ENCODE peak calls at places on chromosomes 5 and 9, in eight cellular contexts. One of them, this sample, is unnamed.

GRCh38 chr9:114382951-114383865 is 4.6 kb downstream of the AKNA start:
- DNase-seq in psoas muscle: no peak
- DNase-seq in A673: no peak
- DNase-seq in adrenal gland: no peak
- DNase-seq in brain microvascular endothelial cell: peak; percentile 31
- DNase-seq in heart left ventricle: peak; percentile 64
- DNase-seq in PC-3: no peak
- DNase-seq in tibial artery: peak; percentile 92
- DNase-seq in this sample: no peak

GRCh38 chr9:78707481-78707977 is 410.6 kb downstream of the PSAT1 start:
- DNase-seq in psoas muscle: no peak
- DNase-seq in A673: no peak
- DNase-seq in adrenal gland: no peak
- DNase-seq in brain microvascular endothelial cell: no peak
- DNase-seq in heart left ventricle: no peak
- DNase-seq in PC-3: peak; percentile 58
- DNase-seq in tibial artery: no peak
- DNase-seq in this sample: peak; percentile 97

GRCh38 chr9:74960548-74960947 is 7.8 kb upstream of the C9orf40 start:
- DNase-seq in psoas muscle: no peak
- DNase-seq in A673: no peak
- DNase-seq in adrenal gland: no peak
- DNase-seq in brain microvascular endothelial cell: peak; percentile 78
- DNase-seq in heart left ventricle: no peak
- DNase-seq in PC-3: peak; percentile 68
- DNase-seq in tibial artery: no peak
- DNase-seq in this sample: peak; percentile 33

GRCh38 chr5:124908603-124909451 is 162.4 kb upstream of the ZNF608 start:
- DNase-seq in psoas muscle: no peak
- DNase-seq in A673: peak; percentile 56
- DNase-seq in adrenal gland: no peak
- DNase-seq in brain microvascular endothelial cell: no peak
- DNase-seq in heart left ventricle: no peak
- DNase-seq in PC-3: no peak
- DNase-seq in tibial artery: no peak
- DNase-seq in this sample: no peak

GRCh38 chr9:127915801-127916664 is 808 bp downstream of the ST6GALNAC4 start:
- DNase-seq in psoas muscle: no peak
- DNase-seq in A673: no peak
- DNase-seq in adrenal gland: no peak
- DNase-seq in brain microvascular endothelial cell: no peak
- DNase-seq in heart left ventricle: no peak
- DNase-seq in PC-3: no peak
- DNase-seq in tibial artery: peak; percentile 67
- DNase-seq in this sample: no peak

GRCh38 chr5:180830253-180831138 is 27.9 kb upstream of the MGAT1 start:
- DNase-seq in psoas muscle: peak; percentile 64
- DNase-seq in A673: peak; percentile 43
- DNase-seq in adrenal gland: peak; percentile 71
- DNase-seq in brain microvascular endothelial cell: no peak
- DNase-seq in heart left ventricle: peak; percentile 76
- DNase-seq in PC-3: peak; percentile 35
- DNase-seq in tibial artery: peak; percentile 76
- DNase-seq in this sample: no peak

GRCh38 chr9:92043002-92043401 is 72.2 kb downstream of the SPTLC1 start:
- DNase-seq in psoas muscle: no peak
- DNase-seq in A673: no peak
- DNase-seq in adrenal gland: no peak
- DNase-seq in brain microvascular endothelial cell: no peak
- DNase-seq in heart left ventricle: no peak
- DNase-seq in PC-3: no peak
- DNase-seq in tibial artery: no peak
- DNase-seq in this sample: no peak

GRCh38 chr5:160434022-160434531 is 12.4 kb downstream of the PTTG1 start:
- DNase-seq in psoas muscle: no peak
- DNase-seq in A673: no peak
- DNase-seq in adrenal gland: no peak
- DNase-seq in brain microvascular endothelial cell: no peak
- DNase-seq in heart left ventricle: no peak
- DNase-seq in PC-3: no peak
- DNase-seq in tibial artery: no peak
- DNase-seq in this sample: no peak

GRCh38 chr5:78779771-78780616 is 131.4 kb upstream of the LHFPL2 start:
- DNase-seq in psoas muscle: no peak
- DNase-seq in A673: peak; percentile 54
- DNase-seq in adrenal gland: no peak
- DNase-seq in brain microvascular endothelial cell: peak; percentile 66
- DNase-seq in heart left ventricle: peak; percentile 59
- DNase-seq in PC-3: peak; percentile 90
- DNase-seq in tibial artery: no peak
- DNase-seq in this sample: peak; percentile 70

GRCh38 chr5:152638996-152639552 is 234.0 kb upstream of the NMUR2 start:
- DNase-seq in psoas muscle: no peak
- DNase-seq in A673: no peak
- DNase-seq in adrenal gland: no peak
- DNase-seq in brain microvascular endothelial cell: no peak
- DNase-seq in heart left ventricle: no peak
- DNase-seq in PC-3: no peak
- DNase-seq in tibial artery: no peak
- DNase-seq in this sample: no peak

GRCh38 chr5:7816535-7816901 is 34.4 kb downstream of the CFAP90 start:
- DNase-seq in psoas muscle: no peak
- DNase-seq in A673: no peak
- DNase-seq in adrenal gland: no peak
- DNase-seq in brain microvascular endothelial cell: no peak
- DNase-seq in heart left ventricle: no peak
- DNase-seq in PC-3: no peak
- DNase-seq in tibial artery: no peak
- DNase-seq in this sample: no peak
- H3K27me3 ChIP-seq in psoas muscle: no peaks in the 10 kb centered on the region
- H3K27me3 ChIP-seq in A673: peaks cover 16% of the 10 kb centered on the region
- H3K27me3 ChIP-seq in adrenal gland: no peaks in the 10 kb centered on the region
- H3K27me3 ChIP-seq in brain microvascular endothelial cell: no peaks in the 10 kb centered on the region
- H3K27me3 ChIP-seq in heart left ventricle: no peaks in the 10 kb centered on the region
- H3K27me3 ChIP-seq in PC-3: peaks cover 85% of the 10 kb centered on the region
- H3K27me3 ChIP-seq in tibial artery: no peaks in the 10 kb centered on the region
- H3K27me3 ChIP-seq in this sample: no peaks in the 10 kb centered on the region

DNA sequence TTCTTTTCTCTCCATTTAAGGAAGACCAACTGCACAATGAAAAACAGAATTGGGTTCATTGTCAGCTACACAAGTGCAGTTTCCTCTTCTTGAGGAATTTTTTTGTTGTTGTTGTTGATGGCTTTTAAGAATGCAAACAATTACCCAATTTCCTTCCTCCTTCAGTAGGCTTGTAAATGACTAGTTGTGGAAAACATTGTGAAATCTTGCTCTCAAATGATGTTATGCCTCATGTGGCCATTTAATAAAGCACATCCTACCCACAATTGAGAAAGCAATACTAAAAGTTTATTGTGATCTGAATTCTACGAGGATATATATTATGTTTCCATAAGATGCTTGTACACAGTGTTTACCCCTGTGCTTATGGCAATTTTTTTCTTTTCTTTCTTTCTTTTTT is 171.6 kb downstream of the FAM174A start:
- DNase-seq in psoas muscle: no peak
- DNase-seq in A673: peak; percentile 24
- DNase-seq in adrenal gland: no peak
- DNase-seq in brain microvascular endothelial cell: no peak
- DNase-seq in heart left ventricle: no peak
- DNase-seq in PC-3: peak; percentile 57
- DNase-seq in tibial artery: no peak
- DNase-seq in this sample: no peak
- TF ChIP-seq CTCF in psoas muscle: peak; percentile 28
- TF ChIP-seq CTCF in A673: peak; percentile 27
- TF ChIP-seq CTCF in adrenal gland: peak; percentile 41
- TF ChIP-seq CTCF in brain microvascular endothelial cell: peak; percentile 33
- TF ChIP-seq CTCF in heart left ventricle: no peak
- TF ChIP-seq CTCF in PC-3: peak; percentile 56
- TF ChIP-seq CTCF in tibial artery: peak; percentile 37
- TF ChIP-seq CTCF in this sample: peak; percentile 18

GRCh38 chr5:72885824-72886223 is 69.4 kb downstream of the TNPO1 start:
- DNase-seq in psoas muscle: no peak
- DNase-seq in A673: no peak
- DNase-seq in adrenal gland: no peak
- DNase-seq in brain microvascular endothelial cell: no peak
- DNase-seq in heart left ventricle: no peak
- DNase-seq in PC-3: no peak
- DNase-seq in tibial artery: no peak
- DNase-seq in this sample: no peak
- H3K36me3 ChIP-seq in psoas muscle: peaks cover 100% of the 10 kb centered on the region
- H3K36me3 ChIP-seq in A673: peaks cover 98% of the 10 kb centered on the region
- H3K36me3 ChIP-seq in adrenal gland: peaks cover 72% of the 10 kb centered on the region
- H3K36me3 ChIP-seq in brain microvascular endothelial cell: peaks cover 80% of the 10 kb centered on the region
- H3K36me3 ChIP-seq in heart left ventricle: peaks cover 100% of the 10 kb centered on the region
- H3K36me3 ChIP-seq in PC-3: peaks cover 80% of the 10 kb centered on the region
- H3K36me3 ChIP-seq in tibial artery: peaks cover 64% of the 10 kb centered on the region
- H3K36me3 ChIP-seq in this sample: peaks cover 14% of the 10 kb centered on the region

GRCh38 chr9:84592918-84593317 is 76.6 kb upstream of the NTRK2 start:
- DNase-seq in psoas muscle: no peak
- DNase-seq in A673: no peak
- DNase-seq in adrenal gland: no peak
- DNase-seq in brain microvascular endothelial cell: no peak
- DNase-seq in heart left ventricle: no peak
- DNase-seq in PC-3: no peak
- DNase-seq in tibial artery: no peak
- DNase-seq in this sample: no peak

GRCh38 chr9:84583866-84584265 is 85.7 kb upstream of the NTRK2 start:
- DNase-seq in psoas muscle: no peak
- DNase-seq in A673: no peak
- DNase-seq in adrenal gland: no peak
- DNase-seq in brain microvascular endothelial cell: no peak
- DNase-seq in heart left ventricle: no peak
- DNase-seq in PC-3: no peak
- DNase-seq in tibial artery: no peak
- DNase-seq in this sample: no peak

GRCh38 chr9:84590706-84591105 is 78.8 kb upstream of the NTRK2 start:
- DNase-seq in psoas muscle: no peak
- DNase-seq in A673: no peak
- DNase-seq in adrenal gland: no peak
- DNase-seq in brain microvascular endothelial cell: no peak
- DNase-seq in heart left ventricle: no peak
- DNase-seq in PC-3: no peak
- DNase-seq in tibial artery: no peak
- DNase-seq in this sample: no peak

DNA sequence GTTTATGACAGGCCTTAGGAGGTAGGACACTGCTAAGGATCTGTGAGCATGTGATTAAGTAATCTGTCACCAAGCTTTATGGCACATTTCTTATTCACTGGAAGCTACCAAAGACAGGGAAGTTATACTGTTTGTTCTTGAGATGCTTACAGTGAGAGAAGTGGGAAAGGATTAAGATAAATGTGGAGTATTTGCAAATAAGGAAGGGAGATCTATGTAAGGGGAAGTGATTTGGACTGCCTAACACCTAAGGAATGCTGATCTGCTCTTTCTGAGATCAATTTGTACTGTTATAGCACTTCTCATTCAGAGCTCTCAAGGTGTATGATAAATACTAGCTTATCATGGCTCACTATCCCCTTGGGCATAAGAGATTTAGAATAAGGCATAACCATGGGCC is 80.0 kb upstream of the NTRK2 start:
- DNase-seq in psoas muscle: no peak
- DNase-seq in A673: no peak
- DNase-seq in adrenal gland: no peak
- DNase-seq in brain microvascular endothelial cell: no peak
- DNase-seq in heart left ventricle: no peak
- DNase-seq in PC-3: no peak
- DNase-seq in tibial artery: no peak
- DNase-seq in this sample: no peak
- H3K27me3 ChIP-seq in psoas muscle: no peaks in the 10 kb centered on the region
- H3K27me3 ChIP-seq in A673: no peaks in the 10 kb centered on the region
- H3K27me3 ChIP-seq in adrenal gland: no peaks in the 10 kb centered on the region
- H3K27me3 ChIP-seq in brain microvascular endothelial cell: no peaks in the 10 kb centered on the region
- H3K27me3 ChIP-seq in heart left ventricle: no peaks in the 10 kb centered on the region
- H3K27me3 ChIP-seq in PC-3: no peaks in the 10 kb centered on the region
- H3K27me3 ChIP-seq in tibial artery: no peaks in the 10 kb centered on the region
- H3K27me3 ChIP-seq in this sample: no peaks in the 10 kb centered on the region

GRCh38 chr9:16871358-16872151 is 1.1 kb upstream of the BNC2 start:
- DNase-seq in psoas muscle: peak; percentile 63
- DNase-seq in A673: peak; percentile 12
- DNase-seq in adrenal gland: peak; percentile 40
- DNase-seq in brain microvascular endothelial cell: peak; percentile 85
- DNase-seq in heart left ventricle: peak; percentile 45
- DNase-seq in PC-3: peak; percentile 71
- DNase-seq in tibial artery: peak; percentile 81
- DNase-seq in this sample: no peak
- TF ChIP-seq CTCF in psoas muscle: no peak
- TF ChIP-seq CTCF in A673: no peak
- TF ChIP-seq CTCF in adrenal gland: no peak
- TF ChIP-seq CTCF in brain microvascular endothelial cell: no peak
- TF ChIP-seq CTCF in heart left ventricle: no peak
- TF ChIP-seq CTCF in PC-3: no peak
- TF ChIP-seq CTCF in tibial artery: no peak
- TF ChIP-seq CTCF in this sample: peak; percentile 3

GRCh38 chr9:109050444-109050843 is 37.1 kb upstream of the CTNNAL1 start:
- DNase-seq in psoas muscle: no peak
- DNase-seq in A673: no peak
- DNase-seq in adrenal gland: no peak
- DNase-seq in brain microvascular endothelial cell: no peak
- DNase-seq in heart left ventricle: no peak
- DNase-seq in PC-3: no peak
- DNase-seq in tibial artery: no peak
- DNase-seq in this sample: no peak
- H3K36me3 ChIP-seq in psoas muscle: peaks cover 95% of the 10 kb centered on the region
- H3K36me3 ChIP-seq in A673: peaks cover 81% of the 10 kb centered on the region
- H3K36me3 ChIP-seq in adrenal gland: peaks cover 65% of the 10 kb centered on the region
- H3K36me3 ChIP-seq in brain microvascular endothelial cell: peaks cover 46% of the 10 kb centered on the region
- H3K36me3 ChIP-seq in heart left ventricle: peaks cover 96% of the 10 kb centered on the region
- H3K36me3 ChIP-seq in PC-3: peaks cover 26% of the 10 kb centered on the region
- H3K36me3 ChIP-seq in tibial artery: peaks cover 51% of the 10 kb centered on the region
- H3K36me3 ChIP-seq in this sample: peaks cover 8% of the 10 kb centered on the region

This sample was measured in BJ.